ENCODE peak calls at places on chromosomes 1 and 21, in eight cellular contexts. T is uterus; X is ascending aorta; Q is stimulated activated CD4-positive, alpha-beta T cell treated with anti-CD3 and anti-CD28 coated beads, Interleukin-4, amount 100 ng/mL, for 4 hours; U is A172; V is NCI-H1092 treated with DMSO at 0.1 percent for 48 hours; G is A549; P is Karpas-422. Y is an unnamed sample.

GRCh38 chr1:200410566-200410878 is 686 bp upstream of the ZNF281 start:
- DNase-seq in T (no peak), X (no peak), Q (no peak), U (no peak), V (peak), G (no peak), P (peak), Y (no peak)

GRCh38 chr1:1540817-1541628 is 599 bp upstream of the TMEM240 start:
- DNase-seq in T (no peak), X (no peak), Q (no peak), U (no peak), V (no peak), G (no peak), P (no peak), Y (no peak)

GRCh38 chr1:238681021-238681420 is 705.3 kb upstream of the CHRM3 start:
- DNase-seq in T (no peak), X (no peak), Q (no peak), U (peak), V (no peak), G (no peak), P (no peak), Y (no peak)

GRCh38 chr1:100400332-100400933 is 48.1 kb downstream of the CDC14A start:
- DNase-seq in T (no peak), X (no peak), Q (peak), U (peak), V (no peak), G (no peak), P (peak), Y (no peak)

GRCh38 chr21:42557420-42557819 is 43.8 kb downstream of the SLC37A1 start:
- DNase-seq in T (no peak), X (peak), Q (no peak), U (no peak), V (no peak), G (no peak), P (no peak), Y (no peak)

GRCh38 chr1:31937300-31938183 is 626 bp downstream of the PTP4A2 start:
- DNase-seq in T (peak), X (peak), Q (peak), U (no peak), V (peak), G (no peak), P (peak), Y (peak)

GRCh38 chr1:246728311-246728710 is 4.1 kb downstream of the SCCPDH start:
- DNase-seq in T (no peak), X (no peak), Q (no peak), U (peak), V (no peak), G (no peak), P (peak), Y (no peak)

GRCh38 chr1:90122679-90123340 is 127.9 kb downstream of the ZNF326 start:
- DNase-seq in T (no peak), X (no peak), Q (no peak), U (no peak), V (peak), G (no peak), P (no peak), Y (no peak)

GRCh38 chr1:3332662-3333061 is 121.8 kb upstream of the ARHGEF16 start:
- DNase-seq in T (no peak), X (no peak), Q (no peak), U (no peak), V (no peak), G (no peak), P (no peak), Y (no peak)

GRCh38 chr1:76933847-76934657 is 66.8 kb downstream of the ST6GALNAC5 start:
- DNase-seq in T (no peak), X (no peak), Q (no peak), U (no peak), V (no peak), G (no peak), P (no peak), Y (no peak)

GRCh38 chr21:32726742-32727477 is 903 bp downstream of the SYNJ1 start:
- DNase-seq in T (peak), X (peak), Q (no peak), U (peak), V (peak), G (peak), P (peak), Y (no peak)

GRCh38 chr1:2169200-2169836 is 25.3 kb downstream of the FAAP20 start:
- DNase-seq in T (no peak), X (no peak), Q (no peak), U (no peak), V (no peak), G (no peak), P (no peak), Y (no peak)

GRCh38 chr1:20980051-20980450 is 192.9 kb upstream of the HP1BP3 start:
- DNase-seq in T (no peak), X (no peak), Q (no peak), U (no peak), V (no peak), G (no peak), P (no peak), Y (no peak)

GRCh38 chr1:64980745-64981601 is 14.6 kb upstream of the JAK1 start:
- DNase-seq in T (no peak), X (no peak), Q (no peak), U (peak), V (no peak), G (no peak), P (no peak), Y (no peak)

GRCh38 chr1:241225741-241226140 is 131.3 kb downstream of the RGS7 start:
- DNase-seq in T (no peak), X (no peak), Q (no peak), U (no peak), V (peak), G (no peak), P (no peak), Y (no peak)

GRCh38 chr1:1440941-1441888 is 5.7 kb downstream of the VWA1 start:
- DNase-seq in T (no peak), X (no peak), Q (peak), U (no peak), V (no peak), G (peak), P (peak), Y (peak)

Y was measured in psoas muscle.